ENCODE peak calls at places on chromosomes 11 and 22, in four cellular contexts. S is K562, Q is sigmoid colon, L is HCT116. I is an unnamed sample.

GRCh38 chr11:11822946-11823345 is 18.8 kb upstream of the USP47 start:
- DNase-seq in L (no peak), Q (no peak), S (no peak), I (no peak)

GRCh38 chr11:64165482-64165841 is 451 bp downstream of the MACROD1 start:
- DNase-seq in L (no peak), Q (no peak), S (no peak), I (no peak)

GRCh38 chr22:46758867-46759290 is 3.6 kb upstream of the TBC1D22A start:
- DNase-seq in Q (no peak), L (peak; percentile 62), S (peak; percentile 23), I (no peak)

GRCh38 chr11:44946268-44946667 is 4.4 kb downstream of the TP53I11 start:
- DNase-seq in Q (peak; percentile 92), S (no peak), L (no peak), I (no peak)

GRCh38 chr11:83629775-83630174 is 343.6 kb upstream of the CCDC90B start:
- DNase-seq in S (no peak), L (no peak), Q (no peak), I (no peak)

GRCh38 chr11:69817265-69818236 is 1.7 kb downstream of the FGF3 start:
- DNase-seq in L (no peak), S (peak; percentile 37), Q (no peak), I (no peak)

GRCh38 chr11:133819114-133819513 is 26.2 kb downstream of the SPATA19 start:
- DNase-seq in L (no peak), S (no peak), Q (no peak), I (no peak)

GRCh38 chr11:44333271-44334218 is 23.6 kb upstream of the ALX4 start:
- DNase-seq in Q (no peak), L (peak; percentile 8), S (peak; percentile 51), I (no peak)

GRCh38 chr11:7353100-7353499 is 101.4 kb downstream of the SYT9 start:
- DNase-seq in L (peak; percentile 22), Q (no peak), S (peak; percentile 11), I (no peak)

GRCh38 chr11:28697920-28698827 is 590.0 kb downstream of the METTL15 start:
- DNase-seq in L (peak; percentile 46), S (peak; percentile 75), Q (no peak), I (peak; percentile 19)

GRCh38 chr11:95886462-95886861 is 37.4 kb downstream of the MTMR2 start:
- DNase-seq in Q (no peak), S (no peak), L (no peak), I (no peak)

GRCh38 chr22:29820941-29821789 is 16.9 kb downstream of the ASCC2 start:
- DNase-seq in Q (peak; percentile 70), S (peak; percentile 69), L (peak; percentile 49), I (peak; percentile 83)
- H3K27ac ChIP-seq in Q (no peak overlapping the region), S (peak overlapping the region; percentile 6), L (no peak overlapping the region), I (peak overlapping the region; percentile 8)

DNA sequence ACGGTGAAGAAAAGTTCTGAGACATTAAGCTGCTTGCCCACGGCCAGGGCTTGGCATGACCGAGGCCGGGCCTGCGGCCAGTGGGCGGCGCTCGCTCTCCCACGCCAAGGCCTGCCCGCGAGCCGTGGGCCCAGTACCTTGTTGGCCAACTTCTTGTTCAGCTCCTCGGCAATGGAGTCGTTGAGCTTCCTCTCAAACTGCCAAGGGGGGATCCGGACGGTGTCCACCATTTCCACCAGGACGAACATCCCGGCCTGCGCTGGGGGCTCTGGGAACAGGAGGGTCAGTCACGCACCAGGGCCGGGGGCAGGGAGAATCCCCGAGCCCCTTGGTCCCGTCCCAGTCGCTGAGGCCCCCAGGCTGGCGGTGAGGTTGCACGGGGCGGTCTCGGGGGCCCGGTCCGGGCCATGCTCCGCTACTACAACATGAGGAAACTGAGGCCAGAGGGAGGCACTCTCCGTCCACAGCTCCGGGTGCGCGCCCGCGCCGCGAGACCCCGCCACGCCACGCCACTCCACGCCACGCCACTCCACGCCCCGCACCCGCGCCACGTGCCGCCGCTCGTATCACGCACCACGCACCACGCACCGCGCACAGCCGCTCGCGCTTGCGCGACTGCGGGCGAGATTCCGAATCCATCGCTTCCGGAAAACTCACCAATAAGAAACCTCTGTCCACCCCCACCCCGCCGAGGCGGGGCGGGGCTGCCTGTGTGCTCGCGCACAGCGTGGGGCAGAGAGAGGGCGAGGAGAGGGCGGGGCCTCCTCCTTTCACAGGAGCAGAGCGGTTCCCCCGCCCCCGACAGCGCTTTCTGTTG is at the start of gene POLR3H:
- DNase-seq in S (peak; percentile 95), Q (peak; percentile 99), L (peak; percentile 90), I (peak; percentile 97)
- TF ChIP-seq POLR2A in S (no peak), Q (no peak), L (no peak), I (peak; percentile 38)

GRCh38 chr22:40310081-40310770 is 36.1 kb upstream of the ADSL start:
- DNase-seq in Q (peak; percentile 76), S (no peak), L (no peak), I (no peak)
- TF ChIP-seq POLR2AphosphoS5 in Q (peak; percentile 11), S (no peak), L (no peak), I (no peak)

GRCh38 chr11:125892071-125892470 is 4.6 kb downstream of the HYLS1 start:
- DNase-seq in Q (no peak), S (no peak), L (no peak), I (no peak)

GRCh38 chr11:125890447-125891100 is 3.1 kb downstream of the HYLS1 start:
- DNase-seq in S (no peak), L (no peak), Q (no peak), I (no peak)

GRCh38 chr11:125886997-125887372 is 483 bp upstream of the HYLS1 start:
- DNase-seq in L (no peak), Q (peak; percentile 74), S (no peak), I (peak; percentile 24)

GRCh38 chr11:125883375-125883774 is 4.1 kb upstream of the HYLS1 start:
- DNase-seq in Q (no peak), L (no peak), S (no peak), I (no peak)

DNA sequence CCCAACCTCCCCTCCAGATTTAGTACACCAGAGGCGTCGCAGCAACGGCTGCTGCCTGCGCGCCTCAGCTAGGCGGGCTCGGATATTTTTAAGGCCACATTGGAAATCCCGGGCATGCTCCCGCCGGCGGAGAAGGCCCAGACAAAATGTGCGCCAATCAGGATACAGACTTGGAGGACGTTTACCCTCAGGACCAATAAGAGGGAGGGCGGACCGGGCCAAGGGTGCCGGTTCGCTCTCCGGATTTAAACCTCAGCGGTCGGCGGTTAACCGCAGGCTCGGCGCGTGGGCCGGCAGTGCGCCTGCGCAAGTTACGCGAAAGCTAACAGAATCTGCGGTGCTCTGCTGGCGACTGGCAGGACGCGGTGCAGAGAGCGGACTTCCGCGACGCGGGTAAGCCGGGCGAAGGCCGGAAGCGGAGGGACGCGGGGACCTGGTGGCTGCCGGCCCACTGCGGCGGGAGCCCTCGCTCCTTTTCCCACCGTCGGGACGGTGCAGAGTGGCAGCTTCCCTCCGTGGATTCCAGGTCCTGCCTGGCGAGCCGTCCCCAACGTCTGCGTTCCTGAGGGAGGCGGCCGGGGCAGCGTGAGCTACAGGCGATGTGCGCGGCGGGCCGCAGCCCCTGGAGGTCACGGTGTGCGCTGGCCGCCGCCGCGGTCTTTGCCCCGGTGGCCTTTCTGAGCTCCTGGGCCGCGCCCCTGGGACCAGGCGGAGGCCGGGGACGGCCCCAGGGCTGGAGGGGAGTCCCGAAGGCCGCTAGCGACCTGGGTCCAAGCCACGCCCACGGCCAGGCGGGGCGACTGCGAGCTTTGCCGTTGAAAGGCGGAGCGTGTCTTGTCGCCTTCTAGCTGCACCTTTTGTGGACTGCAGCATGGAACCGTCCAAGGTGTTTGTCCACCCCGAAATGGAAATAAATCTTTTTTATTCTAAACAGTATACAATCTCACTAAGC is at the start of gene HYLS1:
- DNase-seq in Q (peak; percentile 98), S (peak; percentile 89), L (peak; percentile 92), I (peak; percentile 92)
- H3K27ac ChIP-seq in Q (peak within 1 kb of the TSS; percentile 96), S (peak within 1 kb of the TSS; percentile 83), L (peak within 1 kb of the TSS; percentile 91), I (peak within 1 kb of the TSS; percentile 94)

GRCh38 chr22:38469306-38469781 is 1.4 kb downstream of the KDELR3 start:
- DNase-seq in Q (no peak), S (no peak), L (no peak), I (no peak)

GRCh38 chr22:38465673-38466490 is 2.0 kb upstream of the KDELR3 start:
- DNase-seq in S (no peak), Q (no peak), L (no peak), I (no peak)

GRCh38 chr22:38467438-38467903 is 425 bp upstream of the KDELR3 start:
- DNase-seq in S (peak; percentile 70), L (no peak), Q (no peak), I (no peak)

GRCh38 chr22:38468761-38469305 is 937 bp downstream of the KDELR3 start:
- DNase-seq in S (no peak), L (no peak), Q (no peak), I (no peak)

DNA sequence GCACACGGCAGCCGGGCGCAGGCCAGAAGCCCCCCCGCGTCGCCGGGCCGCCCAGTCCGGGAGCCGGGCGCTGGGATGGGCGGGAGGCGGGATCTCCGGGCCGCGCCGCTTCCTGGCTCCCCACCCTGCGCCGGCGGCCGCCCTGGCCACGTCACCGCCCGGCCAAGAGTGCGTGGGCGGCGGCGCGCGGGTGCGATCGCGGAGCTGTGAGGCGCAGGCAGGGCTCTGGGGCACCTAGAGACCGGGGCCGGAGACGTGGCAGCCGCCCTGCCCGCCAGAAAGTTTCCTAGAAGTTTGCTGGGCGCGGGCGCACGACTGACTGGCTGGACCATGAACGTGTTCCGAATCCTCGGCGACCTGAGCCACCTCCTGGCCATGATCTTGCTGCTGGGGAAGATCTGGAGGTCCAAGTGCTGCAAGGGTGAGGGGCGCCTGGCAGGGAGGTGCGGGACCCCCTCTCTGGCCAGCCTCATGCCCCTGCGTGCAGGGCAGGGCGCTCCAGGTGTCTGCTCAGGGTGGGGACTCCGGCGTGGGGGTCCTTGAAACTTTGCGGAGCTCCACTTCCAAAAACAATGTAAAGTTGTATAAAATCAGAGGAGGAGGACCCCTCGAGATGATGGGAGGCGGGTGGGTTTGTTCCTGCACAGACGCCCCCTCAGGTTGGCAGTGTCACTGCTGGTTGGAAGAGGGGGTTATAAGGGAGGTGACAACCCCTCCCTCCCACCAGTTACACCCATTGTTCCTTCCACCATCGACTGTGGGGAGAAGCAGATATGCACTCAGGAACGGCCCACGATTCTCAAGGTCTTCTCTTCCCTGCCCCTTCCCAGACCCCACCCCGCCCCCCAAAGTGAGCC is at the start of gene KDELR3:
- DNase-seq in Q (peak; percentile 80), L (peak; percentile 15), S (peak; percentile 93), I (peak; percentile 46)
- TF ChIP-seq POLR2A in Q (no peak), L (peak; percentile 40), S (peak; percentile 65), I (peak; percentile 30)

DNA sequence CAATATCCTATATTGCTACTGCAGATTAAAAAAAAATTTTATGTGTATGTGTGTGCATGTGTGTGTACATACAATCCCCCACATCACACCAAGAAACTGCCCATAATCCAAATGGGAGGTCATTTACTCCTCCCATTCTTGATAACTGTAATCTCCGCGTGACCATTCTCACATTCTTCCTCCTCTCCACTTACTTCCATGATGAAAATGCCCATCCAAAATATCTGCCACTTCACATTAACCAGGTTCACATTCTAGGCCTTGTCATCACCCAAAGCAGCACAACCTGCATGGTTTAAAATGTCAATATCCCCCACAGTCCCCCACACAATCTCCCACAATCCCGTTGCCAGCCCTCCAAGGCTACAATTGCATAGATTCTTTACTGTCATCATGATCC is 149.6 kb downstream of the LARGE1 start:
- DNase-seq in S (no peak), Q (no peak), L (no peak), I (no peak)
- TF ChIP-seq POLR2AphosphoS5 in S (no peak), Q (no peak), L (no peak), I (no peak)

DNA sequence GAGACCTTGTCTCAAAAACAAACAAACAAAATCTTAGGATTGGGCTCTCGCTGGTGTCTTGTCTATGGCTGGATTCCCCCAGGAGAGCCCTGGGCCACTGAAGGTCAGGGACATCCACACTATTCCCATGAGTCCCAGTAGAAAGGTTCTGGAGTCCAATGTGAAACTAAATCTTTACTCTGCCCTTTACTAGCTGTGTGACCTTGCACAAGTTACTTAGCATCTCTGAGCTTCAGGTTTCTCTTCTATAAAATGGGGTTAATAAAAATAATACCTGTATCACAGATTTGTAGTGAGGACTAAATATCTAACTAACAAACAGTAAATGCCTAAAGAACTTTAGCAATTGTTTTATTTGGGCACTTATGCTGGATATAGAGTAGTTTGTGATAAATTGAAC is 9.0 kb downstream of the SLC43A1 start:
- DNase-seq in Q (no peak), L (no peak), S (no peak), I (no peak)
- H3K27ac ChIP-seq in Q (no peak overlapping the region), L (no peak overlapping the region), S (no peak overlapping the region), I (no peak overlapping the region)

GRCh38 chr22:43448048-43448447 is 36.2 kb downstream of the MPPED1 start:
- DNase-seq in Q (no peak), L (no peak), S (no peak), I (no peak)
- TF ChIP-seq POLR2A in Q (no peak), L (no peak), S (no peak), I (no peak)

I was measured in prostate gland.